ENCODE peak calls at places on chromosomes 12 and 14, in nine cellular contexts. M, V, Z, Q, G, C, D, H and W are unnamed samples.

GRCh38 chr14:89399594-89400068 is 17.4 kb downstream of the FOXN3 start:
- DNase-seq in M (peak), V (peak), Z (peak), Q (no peak), G (peak), C (peak), D (peak), H (no peak), W (no peak)

GRCh38 chr12:93979189-93979588 is 169.2 kb upstream of the PLXNC1 start:
- DNase-seq in M (no peak), V (no peak), Z (peak), Q (no peak), G (no peak), C (peak), D (peak), H (peak), W (no peak)

GRCh38 chr12:29008786-29009185 is 140.3 kb upstream of the FAR2 start:
- DNase-seq in M (no peak), V (no peak), Z (no peak), Q (no peak), G (no peak), C (no peak), D (no peak), H (no peak), W (no peak)

GRCh38 chr14:103151270-103151933 is 28.1 kb downstream of the TNFAIP2 start:
- DNase-seq in M (no peak), V (no peak), Z (no peak), Q (no peak), G (no peak), C (no peak), D (no peak), H (no peak), W (no peak)

GRCh38 chr12:120238839-120239445 is 26.6 kb downstream of the PXN start:
- DNase-seq in M (no peak), V (no peak), Z (no peak), Q (no peak), G (no peak), C (no peak), D (no peak), H (no peak), W (no peak)

GRCh38 chr12:46886541-46887041 is 60.8 kb upstream of the SLC38A4 start:
- DNase-seq in M (no peak), V (no peak), Z (peak), Q (no peak), G (no peak), C (peak), D (no peak), H (no peak), W (no peak)

GRCh38 chr12:46209165-46209564 is 59.7 kb downstream of the SLC38A1 start:
- DNase-seq in M (no peak), V (peak), Z (peak), Q (no peak), G (no peak), C (peak), D (no peak), H (no peak), W (no peak)

GRCh38 chr14:56247495-56248087 is 129.4 kb downstream of the PELI2 start:
- DNase-seq in M (no peak), V (no peak), Z (peak), Q (no peak), G (no peak), C (peak), D (peak), H (peak), W (no peak)

GRCh38 chr12:49014547-49014946 is 4.0 kb downstream of the PRKAG1 start:
- DNase-seq in M (no peak), V (no peak), Z (peak), Q (no peak), G (no peak), C (peak), D (peak), H (no peak), W (no peak)

GRCh38 chr12:88958153-88958552 is 377.9 kb upstream of the KITLG start:
- DNase-seq in M (no peak), V (no peak), Z (no peak), Q (no peak), G (no peak), C (no peak), D (peak), H (peak), W (no peak)

GRCh38 chr12:56836800-56837663 is 73.9 kb downstream of the HSD17B6 start:
- DNase-seq in M (no peak), V (no peak), Z (peak), Q (no peak), G (no peak), C (peak), D (no peak), H (no peak), W (no peak)

GRCh38 chr12:25811656-25812126 is 146.8 kb upstream of the RASSF8 start:
- DNase-seq in M (no peak), V (no peak), Z (peak), Q (no peak), G (no peak), C (peak), D (no peak), H (no peak), W (no peak)

GRCh38 chr12:15797818-15798217 is 8.6 kb upstream of the EPS8 start:
- DNase-seq in M (no peak), V (no peak), Z (no peak), Q (no peak), G (no peak), C (no peak), D (no peak), H (no peak), W (no peak)

GRCh38 chr12:74449872-74450271 is 87.8 kb upstream of the ATXN7L3B start:
- DNase-seq in M (no peak), V (no peak), Z (peak), Q (no peak), G (no peak), C (peak), D (no peak), H (no peak), W (no peak)

GRCh38 chr14:77372304-77372841 is 4.5 kb downstream of the TMED8 start:
- DNase-seq in M (peak), V (peak), Z (peak), Q (no peak), G (no peak), C (peak), D (no peak), H (no peak), W (no peak)

GRCh38 chr14:72888636-72889201 is 5.2 kb downstream of the DPF3 start:
- DNase-seq in M (no peak), V (no peak), Z (peak), Q (no peak), G (no peak), C (no peak), D (no peak), H (no peak), W (no peak)

GRCh38 chr14:101817511-101818001 is 56.0 kb downstream of the PPP2R5C start:
- DNase-seq in M (no peak), V (no peak), Z (no peak), Q (no peak), G (no peak), C (no peak), D (no peak), H (no peak), W (no peak)

GRCh38 chr12:49959570-49960473 is 1.9 kb upstream of the AQP5 start:
- DNase-seq in M (peak), V (no peak), Z (no peak), Q (no peak), G (no peak), C (no peak), D (peak), H (no peak), W (no peak)

GRCh38 chr12:117377758-117378157 is 16.3 kb upstream of the NOS1 start:
- DNase-seq in M (peak), V (no peak), Z (no peak), Q (no peak), G (no peak), C (no peak), D (peak), H (peak), W (no peak)

GRCh38 chr14:39428118-39428517 is 4.1 kb downstream of the FBXO33 start:
- DNase-seq in M (no peak), V (no peak), Z (no peak), Q (no peak), G (no peak), C (no peak), D (no peak), H (no peak), W (no peak)

GRCh38 chr14:22846811-22847307 is 10.5 kb downstream of the MMP14 start:
- DNase-seq in M (no peak), V (no peak), Z (no peak), Q (no peak), G (no peak), C (no peak), D (no peak), H (no peak), W (no peak)

GRCh38 chr14:61569308-61569707 is 126.0 kb upstream of the HIF1A start:
- DNase-seq in M (no peak), V (no peak), Z (no peak), Q (no peak), G (no peak), C (no peak), D (no peak), H (no peak), W (no peak)

GRCh38 chr12:7162691-7163114 is 26.8 kb upstream of the PEX5 start:
- DNase-seq in M (peak), V (no peak), Z (no peak), Q (no peak), G (peak), C (no peak), D (peak), H (peak), W (no peak)

GRCh38 chr14:106209745-106210144 is 683.4 kb downstream of the TMEM121 start:
- DNase-seq in M (no peak), V (no peak), Z (no peak), Q (no peak), G (no peak), C (no peak), D (no peak), H (no peak), W (no peak)

GRCh38 chr14:73238262-73238852 is 1.1 kb downstream of the PAPLN start:
- DNase-seq in M (peak), V (no peak), Z (peak), Q (no peak), G (no peak), C (peak), D (no peak), H (peak), W (no peak)

GRCh38 chr14:104749111-104749649 is 3.8 kb upstream of the SIVA1 start:
- DNase-seq in M (peak), V (no peak), Z (peak), Q (no peak), G (no peak), C (peak), D (no peak), H (no peak), W (no peak)

GRCh38 chr14:34693228-34693939 is 21.0 kb downstream of the CFL2 start:
- DNase-seq in M (peak), V (no peak), Z (no peak), Q (peak), G (peak), C (no peak), D (peak), H (no peak), W (no peak)

GRCh38 chr12:94183702-94184379 is 35.5 kb downstream of the PLXNC1 start:
- DNase-seq in M (peak), V (no peak), Z (no peak), Q (no peak), G (no peak), C (no peak), D (no peak), H (no peak), W (no peak)

GRCh38 chr14:75277000-75277795 is 1.4 kb upstream of the FOS start:
- DNase-seq in M (peak), V (peak), Z (peak), Q (peak), G (peak), C (peak), D (peak), H (no peak), W (peak)

GRCh38 chr12:66550626-66551025 is 128.2 kb downstream of the GRIP1 start:
- DNase-seq in M (no peak), V (no peak), Z (no peak), Q (no peak), G (no peak), C (no peak), D (no peak), H (no peak), W (no peak)

GRCh38 chr14:21204167-21205025 is 48.5 kb upstream of the OR5AU1 start:
- DNase-seq in M (no peak), V (no peak), Z (no peak), Q (no peak), G (no peak), C (no peak), D (no peak), H (no peak), W (no peak)

GRCh38 chr12:30417697-30418231 is 277.9 kb downstream of the IPO8 start:
- DNase-seq in M (no peak), V (peak), Z (peak), Q (no peak), G (no peak), C (peak), D (no peak), H (no peak), W (no peak)

GRCh38 chr12:96323906-96324305 is 76.3 kb downstream of the CDK17 start:
- DNase-seq in M (no peak), V (no peak), Z (no peak), Q (no peak), G (no peak), C (no peak), D (no peak), H (no peak), W (no peak)

GRCh38 chr14:103185051-103186027 is 62.1 kb downstream of the TNFAIP2 start:
- DNase-seq in M (peak), V (no peak), Z (peak), Q (no peak), G (no peak), C (no peak), D (peak), H (no peak), W (no peak)

GRCh38 chr12:6507102-6507998 is 13.4 kb downstream of the NCAPD2 start:
- DNase-seq in M (peak), V (no peak), Z (peak), Q (no peak), G (no peak), C (no peak), D (peak), H (no peak), W (no peak)

GRCh38 chr12:69097619-69098368 is 141.6 kb upstream of the CPSF6 start:
- DNase-seq in M (no peak), V (peak), Z (no peak), Q (no peak), G (peak), C (peak), D (no peak), H (no peak), W (no peak)

GRCh38 chr14:84006643-84007137 is 1523.3 kb upstream of the FLRT2 start:
- DNase-seq in M (peak), V (no peak), Z (no peak), Q (no peak), G (no peak), C (no peak), D (peak), H (no peak), W (no peak)
- TF ChIP-seq CTCF in M (peak), V (no peak), Z (peak), Q (no peak), G (no peak), C (no peak), D (peak), H (no peak), W (no peak)

DNA sequence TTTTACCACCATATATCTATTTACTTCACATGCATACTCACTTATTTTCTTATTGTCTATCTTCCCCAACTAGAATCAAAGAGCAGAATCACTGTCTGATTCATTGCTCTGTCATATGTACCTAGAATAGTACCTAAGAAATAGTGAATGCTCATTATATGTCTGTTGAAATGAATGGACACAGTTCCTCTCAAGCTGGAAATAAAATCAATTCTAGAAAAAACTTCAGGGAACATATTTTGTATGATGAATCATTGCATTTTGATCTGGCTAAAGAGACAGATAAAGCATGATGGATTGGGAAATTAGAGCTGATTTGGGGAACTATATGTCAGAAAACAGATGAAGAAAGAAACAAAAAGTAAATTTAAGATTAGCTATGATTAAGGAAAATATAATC is 623.3 kb downstream of the C12orf50 start:
- DNase-seq in M (no peak), V (no peak), Z (no peak), Q (no peak), G (no peak), C (no peak), D (no peak), H (no peak), W (no peak)
- TF ChIP-seq CTCF in M (no peak), V (no peak), Z (no peak), Q (no peak), G (no peak), C (no peak), D (no peak), H (no peak), W (no peak)

GRCh38 chr14:99188721-99189120 is 83.3 kb downstream of the BCL11B start:
- DNase-seq in M (peak), V (no peak), Z (no peak), Q (no peak), G (no peak), C (no peak), D (peak), H (no peak), W (no peak)
- TF ChIP-seq CTCF in M (peak), V (no peak), Z (no peak), Q (no peak), G (peak), C (peak), D (peak), H (no peak), W (no peak)

GRCh38 chr12:40446385-40446784 is 221.6 kb downstream of the LRRK2 start:
- DNase-seq in M (peak), V (no peak), Z (peak), Q (no peak), G (no peak), C (no peak), D (peak), H (no peak), W (no peak)
- TF ChIP-seq CTCF in M (peak), V (peak), Z (peak), Q (no peak), G (peak), C (peak), D (peak), H (peak), W (peak)

GRCh38 chr12:99389751-99390150 is 257.8 kb upstream of the GARIN6 start:
- DNase-seq in M (no peak), V (no peak), Z (no peak), Q (no peak), G (no peak), C (no peak), D (no peak), H (no peak), W (no peak)

GRCh38 chr12:99392091-99392850 is 255.3 kb upstream of the GARIN6 start:
- DNase-seq in M (no peak), V (no peak), Z (no peak), Q (no peak), G (no peak), C (no peak), D (no peak), H (no peak), W (no peak)

GRCh38 chr12:99387661-99388060 is 259.9 kb upstream of the GARIN6 start:
- DNase-seq in M (no peak), V (no peak), Z (no peak), Q (no peak), G (no peak), C (no peak), D (no peak), H (no peak), W (no peak)

GRCh38 chr12:99393763-99394162 is 253.8 kb upstream of the GARIN6 start:
- DNase-seq in M (no peak), V (no peak), Z (no peak), Q (no peak), G (no peak), C (no peak), D (no peak), H (no peak), W (no peak)

GRCh38 chr12:99390707-99391106 is 256.8 kb upstream of the GARIN6 start:
- DNase-seq in M (peak), V (no peak), Z (no peak), Q (no peak), G (peak), C (no peak), D (peak), H (no peak), W (no peak)
- TF ChIP-seq CTCF in M (peak), V (peak), Z (peak), Q (no peak), G (peak), C (no peak), D (peak), H (peak), W (peak)

GRCh38 chr12:21962821-21963220 is 21.6 kb upstream of the ABCC9 start:
- DNase-seq in M (no peak), V (no peak), Z (no peak), Q (no peak), G (no peak), C (no peak), D (no peak), H (no peak), W (no peak)
- TF ChIP-seq CTCF in M (no peak), V (no peak), Z (no peak), Q (no peak), G (no peak), C (no peak), D (peak), H (no peak), W (no peak)

GRCh38 chr14:81474685-81475324 is 58.8 kb downstream of the SEL1L start:
- DNase-seq in M (no peak), V (no peak), Z (no peak), Q (no peak), G (no peak), C (no peak), D (no peak), H (no peak), W (no peak)
- TF ChIP-seq CTCF in M (no peak), V (no peak), Z (no peak), Q (no peak), G (no peak), C (no peak), D (no peak), H (no peak), W (no peak)

GRCh38 chr12:102811125-102811737 is 105.8 kb downstream of the PAH start:
- DNase-seq in M (peak), V (no peak), Z (no peak), Q (peak), G (peak), C (no peak), D (peak), H (peak), W (no peak)
- TF ChIP-seq CTCF in M (peak), V (peak), Z (peak), Q (peak), G (peak), C (peak), D (peak), H (peak), W (peak)

GRCh38 chr14:93903342-93904184 is 23.6 kb upstream of the FAM181A start:
- DNase-seq in M (peak), V (no peak), Z (no peak), Q (no peak), G (peak), C (no peak), D (peak), H (no peak), W (no peak)
- TF ChIP-seq CTCF in M (peak), V (peak), Z (peak), Q (no peak), G (peak), C (peak), D (peak), H (peak), W (peak)